ENCODE peak calls at places on chromosomes 3 and 15, in six cellular contexts. One of them, this sample, is unnamed.

GRCh38 chr15:74830868-74831267 is 4.4 kb downstream of the CPLX3 start:
- DNase-seq in neuronal stem cell: no peak
- DNase-seq in adrenal gland: no peak
- DNase-seq in tibial nerve: no peak
- DNase-seq in fibroblast of lung: no peak
- DNase-seq in lower lobe of right lung: no peak
- DNase-seq in this sample: no peak

GRCh38 chr3:8778475-8778874 is 9.1 kb upstream of the OXTR start:
- DNase-seq in neuronal stem cell: no peak
- DNase-seq in adrenal gland: no peak
- DNase-seq in tibial nerve: no peak
- DNase-seq in fibroblast of lung: no peak
- DNase-seq in lower lobe of right lung: no peak
- DNase-seq in this sample: no peak

GRCh38 chr15:32743411-32744145 is 25.8 kb downstream of the GREM1 start:
- DNase-seq in neuronal stem cell: no peak
- DNase-seq in adrenal gland: no peak
- DNase-seq in tibial nerve: no peak
- DNase-seq in fibroblast of lung: peak; percentile 18
- DNase-seq in lower lobe of right lung: no peak
- DNase-seq in this sample: no peak

GRCh38 chr3:180492047-180492446 is 109.9 kb upstream of the TTC14 start:
- DNase-seq in neuronal stem cell: no peak
- DNase-seq in adrenal gland: no peak
- DNase-seq in tibial nerve: no peak
- DNase-seq in fibroblast of lung: no peak
- DNase-seq in lower lobe of right lung: no peak
- DNase-seq in this sample: no peak

GRCh38 chr3:36992806-36993325 is at the start of gene EPM2AIP1:
- DNase-seq in neuronal stem cell: no peak
- DNase-seq in adrenal gland: no peak
- DNase-seq in tibial nerve: no peak
- DNase-seq in fibroblast of lung: no peak
- DNase-seq in lower lobe of right lung: peak; percentile 98
- DNase-seq in this sample: peak; percentile 99

GRCh38 chr3:66253790-66254620 is 33.2 kb downstream of the SLC25A26 start:
- DNase-seq in neuronal stem cell: peak; percentile 31
- DNase-seq in adrenal gland: no peak
- DNase-seq in tibial nerve: no peak
- DNase-seq in fibroblast of lung: peak; percentile 72
- DNase-seq in lower lobe of right lung: no peak
- DNase-seq in this sample: no peak

GRCh38 chr15:69554321-69554961 is 101.8 kb downstream of the RPLP1 start:
- DNase-seq in neuronal stem cell: no peak
- DNase-seq in adrenal gland: no peak
- DNase-seq in tibial nerve: no peak
- DNase-seq in fibroblast of lung: peak; percentile 35
- DNase-seq in lower lobe of right lung: no peak
- DNase-seq in this sample: peak; percentile 77

GRCh38 chr3:81302045-81302444 is 459.4 kb downstream of the GBE1 start:
- DNase-seq in neuronal stem cell: peak; percentile 24
- DNase-seq in adrenal gland: peak; percentile 30
- DNase-seq in tibial nerve: peak; percentile 17
- DNase-seq in fibroblast of lung: peak; percentile 54
- DNase-seq in lower lobe of right lung: no peak
- DNase-seq in this sample: peak; percentile 34

GRCh38 chr15:94126999-94127398 is 104.4 kb upstream of the MCTP2 start:
- DNase-seq in neuronal stem cell: no peak
- DNase-seq in adrenal gland: no peak
- DNase-seq in tibial nerve: no peak
- DNase-seq in fibroblast of lung: no peak
- DNase-seq in lower lobe of right lung: no peak
- DNase-seq in this sample: no peak

GRCh38 chr3:170149016-170149415 is 32.5 kb downstream of the PHC3 start:
- DNase-seq in neuronal stem cell: no peak
- DNase-seq in adrenal gland: no peak
- DNase-seq in tibial nerve: no peak
- DNase-seq in fibroblast of lung: no peak
- DNase-seq in lower lobe of right lung: no peak
- DNase-seq in this sample: no peak

GRCh38 chr3:155667988-155668387 is 76.9 kb downstream of the PLCH1 start:
- DNase-seq in neuronal stem cell: no peak
- DNase-seq in adrenal gland: no peak
- DNase-seq in tibial nerve: no peak
- DNase-seq in fibroblast of lung: no peak
- DNase-seq in lower lobe of right lung: no peak
- DNase-seq in this sample: no peak

GRCh38 chr3:57803647-57804081 is 47.6 kb downstream of the SLMAP start:
- DNase-seq in neuronal stem cell: no peak
- DNase-seq in adrenal gland: no peak
- DNase-seq in tibial nerve: peak; percentile 33
- DNase-seq in fibroblast of lung: peak; percentile 94
- DNase-seq in lower lobe of right lung: no peak
- DNase-seq in this sample: peak; percentile 62

GRCh38 chr3:171323934-171324535 is 136.2 kb downstream of the TNIK start:
- DNase-seq in neuronal stem cell: no peak
- DNase-seq in adrenal gland: no peak
- DNase-seq in tibial nerve: no peak
- DNase-seq in fibroblast of lung: peak; percentile 74
- DNase-seq in lower lobe of right lung: no peak
- DNase-seq in this sample: no peak

GRCh38 chr3:180188512-180189309 is 152.0 kb upstream of the PEX5L start:
- DNase-seq in neuronal stem cell: no peak
- DNase-seq in adrenal gland: no peak
- DNase-seq in tibial nerve: no peak
- DNase-seq in fibroblast of lung: no peak
- DNase-seq in lower lobe of right lung: no peak
- DNase-seq in this sample: no peak

GRCh38 chr3:23264413-23264812 is 61.3 kb downstream of the UBE2E2 start:
- DNase-seq in neuronal stem cell: no peak
- DNase-seq in adrenal gland: no peak
- DNase-seq in tibial nerve: no peak
- DNase-seq in fibroblast of lung: peak; percentile 57
- DNase-seq in lower lobe of right lung: no peak
- DNase-seq in this sample: peak; percentile 7

GRCh38 chr15:45448066-45448510 is 69.7 kb upstream of the GATM start:
- DNase-seq in neuronal stem cell: no peak
- DNase-seq in adrenal gland: no peak
- DNase-seq in tibial nerve: no peak
- DNase-seq in fibroblast of lung: no peak
- DNase-seq in lower lobe of right lung: peak; percentile 76
- DNase-seq in this sample: peak; percentile 24

GRCh38 chr3:105367406-105368213 is 901 bp downstream of the ALCAM start:
- DNase-seq in neuronal stem cell: peak; percentile 64
- DNase-seq in adrenal gland: peak; percentile 69
- DNase-seq in tibial nerve: peak; percentile 38
- DNase-seq in fibroblast of lung: peak; percentile 78
- DNase-seq in lower lobe of right lung: peak; percentile 88
- DNase-seq in this sample: peak; percentile 62

GRCh38 chr15:62407216-62407615 is 242.1 kb upstream of the C2CD4B start:
- DNase-seq in neuronal stem cell: no peak
- DNase-seq in adrenal gland: no peak
- DNase-seq in tibial nerve: no peak
- DNase-seq in fibroblast of lung: no peak
- DNase-seq in lower lobe of right lung: no peak
- DNase-seq in this sample: no peak

GRCh38 chr3:191529992-191530391 is 69.0 kb downstream of the PYDC2 start:
- DNase-seq in neuronal stem cell: no peak
- DNase-seq in adrenal gland: no peak
- DNase-seq in tibial nerve: no peak
- DNase-seq in fibroblast of lung: no peak
- DNase-seq in lower lobe of right lung: no peak
- DNase-seq in this sample: no peak

GRCh38 chr3:58749948-58750347 is 83.4 kb upstream of the FAM3D start:
- DNase-seq in neuronal stem cell: no peak
- DNase-seq in adrenal gland: no peak
- DNase-seq in tibial nerve: no peak
- DNase-seq in fibroblast of lung: no peak
- DNase-seq in lower lobe of right lung: no peak
- DNase-seq in this sample: no peak

GRCh38 chr3:185770071-185770470 is 54.8 kb downstream of the IGF2BP2 start:
- DNase-seq in neuronal stem cell: no peak
- DNase-seq in adrenal gland: no peak
- DNase-seq in tibial nerve: no peak
- DNase-seq in fibroblast of lung: no peak
- DNase-seq in lower lobe of right lung: no peak
- DNase-seq in this sample: no peak

GRCh38 chr3:187698499-187699399 is 3.6 kb downstream of the RTP2 start:
- DNase-seq in neuronal stem cell: no peak
- DNase-seq in adrenal gland: no peak
- DNase-seq in tibial nerve: no peak
- DNase-seq in fibroblast of lung: no peak
- DNase-seq in lower lobe of right lung: no peak
- DNase-seq in this sample: no peak

GRCh38 chr15:33623010-33623409 is 312.2 kb downstream of the RYR3 start:
- DNase-seq in neuronal stem cell: no peak
- DNase-seq in adrenal gland: no peak
- DNase-seq in tibial nerve: no peak
- DNase-seq in fibroblast of lung: no peak
- DNase-seq in lower lobe of right lung: no peak
- DNase-seq in this sample: no peak

GRCh38 chr3:183576487-183577107 is 21.1 kb upstream of the KLHL6 start:
- DNase-seq in neuronal stem cell: no peak
- DNase-seq in adrenal gland: no peak
- DNase-seq in tibial nerve: no peak
- DNase-seq in fibroblast of lung: no peak
- DNase-seq in lower lobe of right lung: no peak
- DNase-seq in this sample: no peak

GRCh38 chr15:51938286-51938685 is 33.3 kb downstream of the LEO1 start:
- DNase-seq in neuronal stem cell: no peak
- DNase-seq in adrenal gland: no peak
- DNase-seq in tibial nerve: no peak
- DNase-seq in fibroblast of lung: no peak
- DNase-seq in lower lobe of right lung: no peak
- DNase-seq in this sample: no peak

GRCh38 chr15:90553248-90553745 is 23.6 kb downstream of the CRTC3 start:
- DNase-seq in neuronal stem cell: no peak
- DNase-seq in adrenal gland: no peak
- DNase-seq in tibial nerve: peak; percentile 53
- DNase-seq in fibroblast of lung: peak; percentile 92
- DNase-seq in lower lobe of right lung: no peak
- DNase-seq in this sample: peak; percentile 57

GRCh38 chr3:190696777-190697501 is 165.6 kb downstream of the GMNC start:
- DNase-seq in neuronal stem cell: peak; percentile 12
- DNase-seq in adrenal gland: peak; percentile 16
- DNase-seq in tibial nerve: no peak
- DNase-seq in fibroblast of lung: peak; percentile 63
- DNase-seq in lower lobe of right lung: no peak
- DNase-seq in this sample: no peak

GRCh38 chr15:87743557-87743956 is 513.0 kb downstream of the NTRK3 start:
- DNase-seq in neuronal stem cell: no peak
- DNase-seq in adrenal gland: no peak
- DNase-seq in tibial nerve: no peak
- DNase-seq in fibroblast of lung: peak; percentile 10
- DNase-seq in lower lobe of right lung: no peak
- DNase-seq in this sample: no peak

GRCh38 chr3:114227076-114227475 is 10.3 kb downstream of the ZNF80 start:
- DNase-seq in neuronal stem cell: no peak
- DNase-seq in adrenal gland: no peak
- DNase-seq in tibial nerve: no peak
- DNase-seq in fibroblast of lung: no peak
- DNase-seq in lower lobe of right lung: no peak
- DNase-seq in this sample: no peak

GRCh38 chr3:81922404-81922803 is 161.0 kb upstream of the GBE1 start:
- DNase-seq in neuronal stem cell: no peak
- DNase-seq in adrenal gland: no peak
- DNase-seq in tibial nerve: no peak
- DNase-seq in fibroblast of lung: no peak
- DNase-seq in lower lobe of right lung: no peak
- DNase-seq in this sample: no peak

GRCh38 chr3:185559706-185560090 is 7.3 kb upstream of the LIPH start:
- DNase-seq in neuronal stem cell: no peak
- DNase-seq in adrenal gland: no peak
- DNase-seq in tibial nerve: no peak
- DNase-seq in fibroblast of lung: no peak
- DNase-seq in lower lobe of right lung: no peak
- DNase-seq in this sample: no peak

GRCh38 chr3:40445062-40445461 is 12.1 kb upstream of the RPL14 start:
- DNase-seq in neuronal stem cell: no peak
- DNase-seq in adrenal gland: no peak
- DNase-seq in tibial nerve: no peak
- DNase-seq in fibroblast of lung: no peak
- DNase-seq in lower lobe of right lung: no peak
- DNase-seq in this sample: no peak

GRCh38 chr3:112770026-112770626 is 76.5 kb downstream of the CD200R1L start:
- DNase-seq in neuronal stem cell: no peak
- DNase-seq in adrenal gland: no peak
- DNase-seq in tibial nerve: no peak
- DNase-seq in fibroblast of lung: peak; percentile 65
- DNase-seq in lower lobe of right lung: no peak
- DNase-seq in this sample: no peak

GRCh38 chr3:193767353-193768068 is 174.5 kb downstream of the OPA1 start:
- DNase-seq in neuronal stem cell: no peak
- DNase-seq in adrenal gland: no peak
- DNase-seq in tibial nerve: no peak
- DNase-seq in fibroblast of lung: no peak
- DNase-seq in lower lobe of right lung: no peak
- DNase-seq in this sample: no peak
- H3K27me3 ChIP-seq in neuronal stem cell: peaks cover 33% of the 10 kb centered on the region
- H3K27me3 ChIP-seq in adrenal gland: no peaks in the 10 kb centered on the region
- H3K27me3 ChIP-seq in tibial nerve: no peaks in the 10 kb centered on the region
- H3K27me3 ChIP-seq in fibroblast of lung: peaks cover 2% of the 10 kb centered on the region
- H3K27me3 ChIP-seq in lower lobe of right lung: no peaks in the 10 kb centered on the region
- H3K27me3 ChIP-seq in this sample: no peaks in the 10 kb centered on the region

GRCh38 chr15:84658788-84659411 is 901 bp upstream of the NMB start:
- DNase-seq in neuronal stem cell: no peak
- DNase-seq in adrenal gland: no peak
- DNase-seq in tibial nerve: no peak
- DNase-seq in fibroblast of lung: no peak
- DNase-seq in lower lobe of right lung: no peak
- DNase-seq in this sample: no peak
- H3K4me3 ChIP-seq in neuronal stem cell: peak overlapping the region; percentile 43
- H3K4me3 ChIP-seq in adrenal gland: no peak overlapping the region
- H3K4me3 ChIP-seq in tibial nerve: peak overlapping the region; percentile 48
- H3K4me3 ChIP-seq in fibroblast of lung: no peak overlapping the region
- H3K4me3 ChIP-seq in lower lobe of right lung: peak overlapping the region; percentile 68
- H3K4me3 ChIP-seq in this sample: no peak overlapping the region

GRCh38 chr15:99071091-99071680 is 33.7 kb upstream of the SYNM start:
- DNase-seq in neuronal stem cell: no peak
- DNase-seq in adrenal gland: no peak
- DNase-seq in tibial nerve: no peak
- DNase-seq in fibroblast of lung: no peak
- DNase-seq in lower lobe of right lung: no peak
- DNase-seq in this sample: no peak
- H3K27me3 ChIP-seq in neuronal stem cell: peaks cover 2% of the 10 kb centered on the region
- H3K27me3 ChIP-seq in adrenal gland: no peaks in the 10 kb centered on the region
- H3K27me3 ChIP-seq in tibial nerve: no peaks in the 10 kb centered on the region
- H3K27me3 ChIP-seq in fibroblast of lung: no peaks in the 10 kb centered on the region
- H3K27me3 ChIP-seq in lower lobe of right lung: no peaks in the 10 kb centered on the region
- H3K27me3 ChIP-seq in this sample: no peaks in the 10 kb centered on the region

DNA sequence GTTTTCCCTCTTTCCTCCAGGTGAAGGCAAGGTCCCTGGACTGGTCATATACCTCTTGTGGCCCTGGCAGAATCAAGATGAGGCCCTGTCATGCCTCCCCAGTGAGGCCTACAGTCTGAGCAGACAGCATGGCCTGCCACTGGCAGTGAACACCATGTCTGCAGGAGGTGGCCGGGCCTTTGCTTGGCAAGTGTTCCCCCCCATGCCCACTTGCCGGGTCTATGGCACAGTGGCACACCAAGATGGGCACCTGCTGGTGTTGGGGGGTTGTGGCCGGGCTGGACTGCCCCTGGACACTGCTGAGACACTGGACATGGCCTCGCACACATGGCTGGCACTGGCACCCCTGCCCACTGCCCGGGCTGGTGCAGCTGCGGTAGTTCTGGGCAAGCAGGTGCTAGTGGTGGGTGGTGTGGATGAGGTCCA is 1.2 kb downstream of the KLHDC8B start:
- DNase-seq in neuronal stem cell: no peak
- DNase-seq in adrenal gland: no peak
- DNase-seq in tibial nerve: no peak
- DNase-seq in fibroblast of lung: no peak
- DNase-seq in lower lobe of right lung: no peak
- DNase-seq in this sample: no peak
- H3K4me3 ChIP-seq in neuronal stem cell: peak overlapping the region; percentile 92
- H3K4me3 ChIP-seq in adrenal gland: no peak overlapping the region
- H3K4me3 ChIP-seq in tibial nerve: peak overlapping the region; percentile 76
- H3K4me3 ChIP-seq in fibroblast of lung: peak overlapping the region; percentile 2
- H3K4me3 ChIP-seq in lower lobe of right lung: peak overlapping the region; percentile 92
- H3K4me3 ChIP-seq in this sample: peak overlapping the region; percentile 60